ENCODE peak calls at places on chromosome 20, in eight cellular contexts. X is myocyte, F is RWPE1, B is NCI-H146, C is pancreas, P is AG04450, U is OCI-LY7, I is WTC11. V is an unnamed sample.
A peak's percentile ranks its signal among the peaks of the same experiment; 100 is the strongest.

GRCh38 chr20:19885981-19886665 is 128.1 kb downstream of the RIN2 start:
- DNase-seq in C (peak; percentile 34), B (peak; percentile 22), X (no peak), U (no peak), I (peak; percentile 11), F (peak; percentile 70), P (no peak), V (peak; percentile 38)

GRCh38 chr20:40741507-40742106 is 52.6 kb upstream of the MAFB start:
- DNase-seq in F (peak; percentile 67), X (peak; percentile 43), U (peak; percentile 88), I (peak; percentile 66), C (no peak), B (peak; percentile 14), P (no peak), V (peak; percentile 49)

GRCh38 chr20:4243071-4243470 is 227.7 kb upstream of the RNF24 start:
- DNase-seq in I (peak; percentile 74), C (no peak), P (no peak), U (no peak), X (no peak), F (no peak), B (no peak), V (no peak)

GRCh38 chr20:57422254-57422653 is 31.1 kb downstream of the RBM38 start:
- DNase-seq in F (no peak), U (no peak), P (no peak), X (no peak), I (no peak), C (no peak), B (no peak), V (no peak)

GRCh38 chr20:11912013-11912663 is 5.6 kb upstream of the BTBD3 start:
- DNase-seq in I (no peak), F (no peak), X (peak; percentile 29), U (no peak), P (no peak), B (peak; percentile 58), C (no peak), V (peak; percentile 37)

GRCh38 chr20:53712212-53712977 is 118.8 kb upstream of the ZNF217 start:
- DNase-seq in X (no peak), F (no peak), B (no peak), I (peak; percentile 37), U (no peak), C (no peak), P (no peak), V (no peak)

GRCh38 chr20:1897486-1897885 is 2.3 kb downstream of the SIRPA start:
- DNase-seq in U (no peak), X (no peak), P (no peak), I (no peak), F (peak; percentile 39), B (no peak), C (no peak), V (no peak)

GRCh38 chr20:19328676-19329075 is 116.2 kb downstream of the SLC24A3 start:
- DNase-seq in B (no peak), C (no peak), I (no peak), F (no peak), P (no peak), U (no peak), X (no peak), V (no peak)

GRCh38 chr20:48283470-48284110 is 498.3 kb upstream of the SULF2 start:
- DNase-seq in C (peak; percentile 63), X (peak; percentile 95), F (peak; percentile 86), P (peak; percentile 48), I (no peak), U (no peak), B (no peak), V (peak; percentile 87)

GRCh38 chr20:6665621-6666345 is 101.7 kb upstream of the BMP2 start:
- DNase-seq in F (no peak), B (peak; percentile 23), I (no peak), C (no peak), P (no peak), X (no peak), U (no peak), V (no peak)

GRCh38 chr20:12824353-12824752 is 184.4 kb upstream of the SPTLC3 start:
- DNase-seq in P (no peak), U (no peak), F (no peak), B (no peak), C (no peak), I (no peak), X (no peak), V (no peak)

GRCh38 chr20:46406986-46407670 is 713 bp upstream of the ELMO2 start:
- DNase-seq in X (peak; percentile 94), F (peak; percentile 42), I (peak; percentile 22), P (no peak), B (peak; percentile 88), U (peak; percentile 27), C (peak; percentile 89), V (peak; percentile 53)

V was measured in bronchial epithelial cell.